ENCODE peak calls at places on chromosomes 4 and X, in seven cellular contexts. One of them, this sample, is unnamed.

GRCh38 chrX:54785901-54786300 is 12.2 kb downstream of the ITIH6 start:
- DNase-seq in HepG2: peak; percentile 7
- DNase-seq in K562: no peak
- DNase-seq in HCT116: no peak
- DNase-seq in H1: peak; percentile 59
- DNase-seq in SK-N-SH: no peak
- DNase-seq in GM12878: no peak
- DNase-seq in this sample: no peak

GRCh38 chrX:150429577-150429976 is 66.5 kb downstream of the MAMLD1 start:
- DNase-seq in HepG2: no peak
- DNase-seq in K562: no peak
- DNase-seq in HCT116: no peak
- DNase-seq in H1: no peak
- DNase-seq in SK-N-SH: no peak
- DNase-seq in GM12878: no peak
- DNase-seq in this sample: no peak

GRCh38 chrX:109732319-109732779 is 708 bp downstream of the ACSL4 start:
- DNase-seq in HepG2: no peak
- DNase-seq in K562: peak; percentile 18
- DNase-seq in HCT116: no peak
- DNase-seq in H1: peak; percentile 45
- DNase-seq in SK-N-SH: peak; percentile 35
- DNase-seq in GM12878: no peak
- DNase-seq in this sample: no peak

GRCh38 chr4:15771419-15772058 is 6.6 kb upstream of the CD38 start:
- DNase-seq in HepG2: no peak
- DNase-seq in K562: no peak
- DNase-seq in HCT116: no peak
- DNase-seq in H1: no peak
- DNase-seq in SK-N-SH: no peak
- DNase-seq in GM12878: peak; percentile 65
- DNase-seq in this sample: no peak

GRCh38 chrX:27987862-27988646 is 6.8 kb upstream of the DCAF8L1 start:
- DNase-seq in HepG2: peak; percentile 5
- DNase-seq in K562: no peak
- DNase-seq in HCT116: no peak
- DNase-seq in H1: no peak
- DNase-seq in SK-N-SH: no peak
- DNase-seq in GM12878: no peak
- DNase-seq in this sample: no peak

GRCh38 chr4:158710814-158711213 is 12.4 kb downstream of the PPID start:
- DNase-seq in HepG2: no peak
- DNase-seq in K562: no peak
- DNase-seq in HCT116: no peak
- DNase-seq in H1: no peak
- DNase-seq in SK-N-SH: no peak
- DNase-seq in GM12878: no peak
- DNase-seq in this sample: no peak

GRCh38 chrX:152074163-152074562 is 64.2 kb downstream of the MAGEA10 start:
- DNase-seq in HepG2: no peak
- DNase-seq in K562: no peak
- DNase-seq in HCT116: no peak
- DNase-seq in H1: no peak
- DNase-seq in SK-N-SH: no peak
- DNase-seq in GM12878: no peak
- DNase-seq in this sample: no peak

GRCh38 chr4:138053601-138054322 is 188.4 kb downstream of the SLC7A11 start:
- DNase-seq in HepG2: no peak
- DNase-seq in K562: no peak
- DNase-seq in HCT116: peak; percentile 61
- DNase-seq in H1: no peak
- DNase-seq in SK-N-SH: peak; percentile 46
- DNase-seq in GM12878: no peak
- DNase-seq in this sample: no peak

GRCh38 chr4:8594097-8595038 is 1.8 kb downstream of the CPZ start:
- DNase-seq in HepG2: peak; percentile 75
- DNase-seq in K562: peak; percentile 94
- DNase-seq in HCT116: peak; percentile 64
- DNase-seq in H1: peak; percentile 77
- DNase-seq in SK-N-SH: peak; percentile 93
- DNase-seq in GM12878: peak; percentile 4
- DNase-seq in this sample: peak; percentile 66

GRCh38 chrX:68698955-68699354 is 51.5 kb downstream of the STARD8 start:
- DNase-seq in HepG2: peak; percentile 66
- DNase-seq in K562: no peak
- DNase-seq in HCT116: no peak
- DNase-seq in H1: no peak
- DNase-seq in SK-N-SH: no peak
- DNase-seq in GM12878: no peak
- DNase-seq in this sample: no peak

GRCh38 chrX:115023139-115023538 is 5.7 kb upstream of the IL13RA2 start:
- DNase-seq in HepG2: no peak
- DNase-seq in K562: no peak
- DNase-seq in HCT116: peak; percentile 15
- DNase-seq in H1: no peak
- DNase-seq in SK-N-SH: peak; percentile 12
- DNase-seq in GM12878: no peak
- DNase-seq in this sample: no peak

GRCh38 chr4:113397114-113397701 is 347.8 kb downstream of the ANK2 start:
- DNase-seq in HepG2: no peak
- DNase-seq in K562: no peak
- DNase-seq in HCT116: no peak
- DNase-seq in H1: no peak
- DNase-seq in SK-N-SH: no peak
- DNase-seq in GM12878: no peak
- DNase-seq in this sample: no peak

GRCh38 chrX:71514367-71515038 is 18.4 kb upstream of the OGT start:
- DNase-seq in HepG2: no peak
- DNase-seq in K562: no peak
- DNase-seq in HCT116: no peak
- DNase-seq in H1: no peak
- DNase-seq in SK-N-SH: no peak
- DNase-seq in GM12878: peak; percentile 58
- DNase-seq in this sample: no peak

GRCh38 chrX:16838202-16839066 is 31.7 kb downstream of the RBBP7 start:
- DNase-seq in HepG2: no peak
- DNase-seq in K562: no peak
- DNase-seq in HCT116: no peak
- DNase-seq in H1: no peak
- DNase-seq in SK-N-SH: no peak
- DNase-seq in GM12878: no peak
- DNase-seq in this sample: no peak

GRCh38 chrX:48720580-48721240 is 24.2 kb downstream of the SUV39H1 start:
- DNase-seq in HepG2: no peak
- DNase-seq in K562: no peak
- DNase-seq in HCT116: no peak
- DNase-seq in H1: no peak
- DNase-seq in SK-N-SH: no peak
- DNase-seq in GM12878: no peak
- DNase-seq in this sample: no peak

GRCh38 chr4:55297346-55297745 is 48.7 kb upstream of the SRD5A3 start:
- DNase-seq in HepG2: peak; percentile 20
- DNase-seq in K562: peak; percentile 25
- DNase-seq in HCT116: no peak
- DNase-seq in H1: no peak
- DNase-seq in SK-N-SH: no peak
- DNase-seq in GM12878: no peak
- DNase-seq in this sample: no peak

GRCh38 chrX:153750126-153750774 is 13.8 kb upstream of the PLXNB3 start:
- DNase-seq in HepG2: peak; percentile 35
- DNase-seq in K562: no peak
- DNase-seq in HCT116: no peak
- DNase-seq in H1: no peak
- DNase-seq in SK-N-SH: no peak
- DNase-seq in GM12878: no peak
- DNase-seq in this sample: no peak

GRCh38 chr4:85787133-85787532 is 312.2 kb downstream of the ARHGAP24 start:
- DNase-seq in HepG2: no peak
- DNase-seq in K562: no peak
- DNase-seq in HCT116: no peak
- DNase-seq in H1: no peak
- DNase-seq in SK-N-SH: no peak
- DNase-seq in GM12878: no peak
- DNase-seq in this sample: no peak

GRCh38 chr4:10200869-10201268 is 84.3 kb upstream of the WDR1 start:
- DNase-seq in HepG2: no peak
- DNase-seq in K562: peak; percentile 73
- DNase-seq in HCT116: no peak
- DNase-seq in H1: no peak
- DNase-seq in SK-N-SH: no peak
- DNase-seq in GM12878: no peak
- DNase-seq in this sample: no peak

GRCh38 chr4:183798921-183799307 is 106.2 kb upstream of the STOX2 start:
- DNase-seq in HepG2: no peak
- DNase-seq in K562: no peak
- DNase-seq in HCT116: no peak
- DNase-seq in H1: no peak
- DNase-seq in SK-N-SH: no peak
- DNase-seq in GM12878: no peak
- DNase-seq in this sample: no peak

GRCh38 chr4:183801460-183802168 is 103.5 kb upstream of the STOX2 start:
- DNase-seq in HepG2: no peak
- DNase-seq in K562: no peak
- DNase-seq in HCT116: no peak
- DNase-seq in H1: no peak
- DNase-seq in SK-N-SH: no peak
- DNase-seq in GM12878: no peak
- DNase-seq in this sample: no peak

GRCh38 chr4:183797041-183797444 is 108.1 kb upstream of the STOX2 start:
- DNase-seq in HepG2: no peak
- DNase-seq in K562: no peak
- DNase-seq in HCT116: no peak
- DNase-seq in H1: no peak
- DNase-seq in SK-N-SH: no peak
- DNase-seq in GM12878: no peak
- DNase-seq in this sample: no peak

GRCh38 chr4:183798249-183798920 is 106.7 kb upstream of the STOX2 start:
- DNase-seq in HepG2: no peak
- DNase-seq in K562: no peak
- DNase-seq in HCT116: no peak
- DNase-seq in H1: peak; percentile 58
- DNase-seq in SK-N-SH: no peak
- DNase-seq in GM12878: no peak
- DNase-seq in this sample: no peak

DNA sequence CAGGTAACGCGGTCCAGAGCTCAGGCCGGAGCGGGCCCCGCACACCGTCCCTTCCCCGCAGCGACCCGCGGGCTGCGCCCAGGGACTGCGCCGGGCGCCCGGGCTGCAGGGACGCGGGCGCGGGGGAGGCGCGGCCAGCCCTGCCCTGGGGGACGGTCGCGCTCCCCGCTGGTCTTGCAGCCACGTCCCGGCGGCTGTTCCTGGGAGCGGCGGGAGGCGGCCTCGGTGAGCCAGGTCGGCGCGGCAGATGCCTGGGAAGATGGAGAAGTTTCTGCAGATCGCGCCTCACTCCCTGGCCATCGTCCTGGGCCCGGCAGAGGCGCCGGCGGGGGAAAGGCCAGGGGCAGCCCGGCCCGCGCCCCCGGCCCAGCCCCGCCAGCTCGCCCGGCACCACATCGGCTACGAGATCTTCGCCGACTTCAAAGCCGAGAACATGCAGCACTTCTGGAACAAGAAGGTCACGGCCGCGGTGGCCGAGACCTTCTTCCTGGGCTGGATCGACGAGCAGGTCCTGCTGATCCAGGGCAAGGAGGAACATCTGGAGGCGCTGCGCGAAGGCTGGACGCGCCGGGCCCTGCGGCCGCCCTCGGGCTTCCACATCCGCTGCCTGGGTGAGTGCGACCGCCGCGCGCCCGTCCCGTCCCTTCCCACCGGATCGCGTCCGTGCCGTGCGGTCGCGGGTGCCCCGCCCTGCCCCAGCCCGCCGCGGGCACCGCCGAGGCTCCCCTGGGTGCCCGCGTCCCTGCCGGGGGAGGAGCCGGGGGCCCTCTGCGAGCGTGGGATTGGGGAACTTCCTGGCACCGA is 107.5 kb upstream of the STOX2 start:
- DNase-seq in HepG2: no peak
- DNase-seq in K562: no peak
- DNase-seq in HCT116: no peak
- DNase-seq in H1: peak; percentile 74
- DNase-seq in SK-N-SH: peak; percentile 83
- DNase-seq in GM12878: no peak
- DNase-seq in this sample: no peak
- H3K4me3 ChIP-seq in HepG2: peak overlapping the region; percentile 34
- H3K4me3 ChIP-seq in K562: no peak overlapping the region
- H3K4me3 ChIP-seq in HCT116: peak overlapping the region; percentile 61
- H3K4me3 ChIP-seq in H1: peak overlapping the region; percentile 52
- H3K4me3 ChIP-seq in SK-N-SH: peak overlapping the region; percentile 48
- H3K4me3 ChIP-seq in GM12878: no peak overlapping the region
- H3K4me3 ChIP-seq in this sample: peak overlapping the region; percentile 58

GRCh38 chr4:88535090-88535755 is 11.6 kb upstream of the PYURF start:
- DNase-seq in HepG2: no peak
- DNase-seq in K562: no peak
- DNase-seq in HCT116: no peak
- DNase-seq in H1: no peak
- DNase-seq in SK-N-SH: no peak
- DNase-seq in GM12878: no peak
- DNase-seq in this sample: no peak
- H3K27me3 ChIP-seq in HepG2: no peaks in the 10 kb centered on the region
- H3K27me3 ChIP-seq in K562: no peaks in the 10 kb centered on the region
- H3K27me3 ChIP-seq in HCT116: no peaks in the 10 kb centered on the region
- H3K27me3 ChIP-seq in H1: no peaks in the 10 kb centered on the region
- H3K27me3 ChIP-seq in SK-N-SH: no peaks in the 10 kb centered on the region
- H3K27me3 ChIP-seq in GM12878: no peaks in the 10 kb centered on the region
- H3K27me3 ChIP-seq in this sample: no peaks in the 10 kb centered on the region

GRCh38 chr4:161525121-161525520 is 638.7 kb downstream of the FSTL5 start:
- DNase-seq in HepG2: no peak
- DNase-seq in K562: no peak
- DNase-seq in HCT116: no peak
- DNase-seq in H1: no peak
- DNase-seq in SK-N-SH: no peak
- DNase-seq in GM12878: no peak
- DNase-seq in this sample: no peak

GRCh38 chr4:161522031-161522430 is 641.8 kb downstream of the FSTL5 start:
- DNase-seq in HepG2: no peak
- DNase-seq in K562: no peak
- DNase-seq in HCT116: no peak
- DNase-seq in H1: no peak
- DNase-seq in SK-N-SH: no peak
- DNase-seq in GM12878: no peak
- DNase-seq in this sample: no peak
- TF ChIP-seq YY1 in HepG2: no peak
- TF ChIP-seq YY1 in K562: no peak
- TF ChIP-seq YY1 in HCT116: no peak
- TF ChIP-seq YY1 in H1: no peak
- TF ChIP-seq YY1 in SK-N-SH: no peak
- TF ChIP-seq YY1 in GM12878: no peak
- TF ChIP-seq YY1 in this sample: no peak

GRCh38 chr4:70425306-70425705 is 27.6 kb downstream of the OPRPN start:
- DNase-seq in HepG2: no peak
- DNase-seq in K562: no peak
- DNase-seq in HCT116: no peak
- DNase-seq in H1: no peak
- DNase-seq in SK-N-SH: no peak
- DNase-seq in GM12878: no peak
- DNase-seq in this sample: no peak

DNA sequence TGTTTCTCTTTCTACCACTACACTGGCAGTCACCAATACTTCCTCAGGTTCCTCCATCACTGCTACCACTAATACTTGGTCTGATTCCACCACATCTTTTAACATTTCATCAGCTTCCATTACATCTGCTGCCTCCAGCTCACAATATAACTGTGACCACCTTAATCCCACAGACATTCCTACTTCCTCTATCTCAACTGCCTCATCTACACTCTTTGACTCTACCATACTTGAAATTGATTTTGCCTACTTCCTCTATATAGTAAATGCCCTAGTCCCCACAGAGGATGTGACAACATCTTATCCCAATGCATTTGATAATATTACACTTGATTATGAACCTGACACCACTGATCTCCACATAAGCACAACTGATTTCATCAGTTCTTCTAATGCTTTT is 29.0 kb downstream of the OPRPN start:
- DNase-seq in HepG2: no peak
- DNase-seq in K562: no peak
- DNase-seq in HCT116: no peak
- DNase-seq in H1: no peak
- DNase-seq in SK-N-SH: no peak
- DNase-seq in GM12878: no peak
- DNase-seq in this sample: no peak
- H3K4me3 ChIP-seq in HepG2: no peak overlapping the region
- H3K4me3 ChIP-seq in K562: no peak overlapping the region
- H3K4me3 ChIP-seq in HCT116: no peak overlapping the region
- H3K4me3 ChIP-seq in H1: no peak overlapping the region
- H3K4me3 ChIP-seq in SK-N-SH: no peak overlapping the region
- H3K4me3 ChIP-seq in GM12878: no peak overlapping the region
- H3K4me3 ChIP-seq in this sample: no peak overlapping the region